ENCODE peak calls at places on chromosomes 13 and 19, in seven cellular contexts. L, S, B, H, A, G and T are unnamed samples.

GRCh38 chr13:60788156-60788829 is 391.3 kb downstream of the TDRD3 start:
- DNase-seq in L (peak), S (no peak), B (no peak), H (no peak), A (peak), G (no peak), T (no peak)

GRCh38 chr13:43831088-43831487 is 44.3 kb upstream of the ENOX1 start:
- DNase-seq in L (no peak), S (no peak), B (no peak), H (no peak), A (no peak), G (no peak), T (no peak)

GRCh38 chr19:48819366-48819816 is 8.6 kb upstream of the BCAT2 start:
- DNase-seq in L (peak), S (peak), B (no peak), H (no peak), A (no peak), G (peak), T (peak)

GRCh38 chr13:100983111-100983510 is 308.5 kb upstream of the TMTC4 start:
- DNase-seq in L (no peak), S (no peak), B (no peak), H (no peak), A (no peak), G (no peak), T (no peak)

GRCh38 chr13:23436680-23437079 is 3.2 kb upstream of the SACS start:
- DNase-seq in L (no peak), S (no peak), B (no peak), H (no peak), A (no peak), G (no peak), T (no peak)

GRCh38 chr13:20810808-20811207 is 37.0 kb upstream of the EEF1AKMT1 start:
- DNase-seq in L (no peak), S (no peak), B (no peak), H (no peak), A (no peak), G (no peak), T (no peak)

GRCh38 chr13:102856603-102857002 is 10.8 kb downstream of the ERCC5 start:
- DNase-seq in L (peak), S (peak), B (no peak), H (no peak), A (no peak), G (peak), T (peak)

GRCh38 chr13:23020246-23020843 is 160.4 kb upstream of the SGCG start:
- DNase-seq in L (peak), S (peak), B (no peak), H (peak), A (peak), G (peak), T (peak)

GRCh38 chr13:77349365-77349764 is 22.5 kb upstream of the MYCBP2 start:
- DNase-seq in L (no peak), S (no peak), B (no peak), H (no peak), A (no peak), G (no peak), T (no peak)

GRCh38 chr19:28585796-28586195 is 627.2 kb downstream of the UQCRFS1 start:
- DNase-seq in L (no peak), S (no peak), B (no peak), H (no peak), A (no peak), G (no peak), T (no peak)
- H3K27ac ChIP-seq in L (no peak), S (no peak), B (no peak), H (no peak), A (no peak), G (no peak), T (no peak)

GRCh38 chr13:50643055-50643454 is 200.4 kb downstream of the DLEU7 start:
- DNase-seq in L (no peak), S (no peak), B (no peak), H (no peak), A (no peak), G (no peak), T (no peak)

GRCh38 chr13:50645092-50645491 is 198.4 kb downstream of the DLEU7 start:
- DNase-seq in L (no peak), S (no peak), B (no peak), H (no peak), A (no peak), G (no peak), T (no peak)

GRCh38 chr13:50646070-50646469 is 197.4 kb downstream of the DLEU7 start:
- DNase-seq in L (no peak), S (no peak), B (no peak), H (no peak), A (no peak), G (no peak), T (no peak)

GRCh38 chr13:50644081-50644871 is 199.2 kb downstream of the DLEU7 start:
- DNase-seq in L (no peak), S (no peak), B (no peak), H (no peak), A (no peak), G (no peak), T (no peak)
- H3K27ac ChIP-seq in L (no peak), S (no peak), B (no peak), H (no peak), A (no peak), G (no peak), T (no peak)

GRCh38 chr13:27076411-27076810 is 95.2 kb downstream of the USP12 start:
- DNase-seq in L (no peak), S (no peak), B (no peak), H (no peak), A (no peak), G (no peak), T (no peak)

GRCh38 chr13:27081893-27082292 is 89.7 kb downstream of the USP12 start:
- DNase-seq in L (no peak), S (no peak), B (no peak), H (no peak), A (no peak), G (no peak), T (no peak)

GRCh38 chr13:27080018-27080948 is 91.3 kb downstream of the USP12 start:
- DNase-seq in L (no peak), S (no peak), B (no peak), H (no peak), A (no peak), G (no peak), T (no peak)

GRCh38 chr13:27082325-27082724 is 89.3 kb downstream of the USP12 start:
- DNase-seq in L (no peak), S (no peak), B (no peak), H (no peak), A (no peak), G (no peak), T (no peak)

DNA sequence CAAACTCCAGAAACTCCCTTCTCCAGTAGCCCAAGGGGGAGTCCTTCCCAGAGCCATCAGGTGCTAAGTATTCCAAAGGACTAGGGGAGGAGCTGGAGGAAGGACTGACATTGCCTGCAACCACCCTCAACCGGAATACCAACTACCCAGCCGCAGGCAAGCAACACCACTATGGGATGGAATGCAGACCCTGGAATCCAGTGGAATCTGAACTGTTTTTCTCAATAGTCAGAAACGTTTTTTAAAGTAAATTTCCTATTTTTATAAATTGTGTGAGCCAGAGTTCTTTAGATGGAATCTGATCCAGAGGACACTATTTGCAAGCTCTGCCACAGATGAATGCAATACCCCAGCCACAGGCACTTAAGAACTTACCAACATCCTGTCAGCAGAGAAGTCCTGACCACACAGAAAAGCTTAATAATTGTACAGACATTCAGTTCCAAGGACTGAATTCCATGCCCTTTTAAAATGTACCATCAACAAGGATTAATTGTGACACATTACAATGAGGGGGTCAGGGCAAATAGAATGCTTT is 92.1 kb downstream of the USP12 start:
- DNase-seq in L (no peak), S (no peak), B (no peak), H (peak), A (peak), G (no peak), T (no peak)
- H3K27ac ChIP-seq in L (no peak), S (no peak), B (peak), H (no peak), A (no peak), G (no peak), T (no peak)

GRCh38 chr13:95038949-95039348 is 262.3 kb downstream of the ABCC4 start:
- DNase-seq in L (no peak), S (no peak), B (no peak), H (no peak), A (no peak), G (no peak), T (no peak)
- H3K27ac ChIP-seq in L (no peak), S (no peak), B (no peak), H (no peak), A (no peak), G (no peak), T (no peak)

GRCh38 chr19:295687-296370 is 4.6 kb upstream of the PLPP2 start:
- DNase-seq in L (no peak), S (peak), B (no peak), H (no peak), A (peak), G (peak), T (peak)
- H3K27ac ChIP-seq in L (peak), S (peak), B (peak), H (no peak), A (no peak), G (peak), T (peak)

GRCh38 chr19:35935911-35936737 is at the start of gene LRFN3:
- DNase-seq in L (peak), S (peak), B (peak), H (peak), A (peak), G (peak), T (peak)
- H3K27ac ChIP-seq in L (peak), S (peak), B (peak), H (no peak), A (no peak), G (peak), T (peak)